ENCODE peak calls at places on chromosome 11, in six cellular contexts. E is Kasumi-1; D is WTC11; G is stimulated activated effector memory CD8-positive, alpha-beta T cell treated with anti-CD3 and anti-CD28 coated beads, Interleukin-12 subunit alpha, Interleukin-12 subunit beta, amount 100 ng/mL, for 72 hours; Y is brain microvascular endothelial cell; N is GF-D8. I is an unnamed sample.

GRCh38 chr11:120912504-120912903 is 111.4 kb upstream of the TBCEL start:
- DNase-seq in G (no peak), D (no peak), Y (peak), N (peak), E (peak), I (peak)

GRCh38 chr11:101445761-101446160 is 138.0 kb downstream of the TRPC6 start:
- DNase-seq in Y (no peak), E (no peak), N (no peak), G (no peak), D (no peak), I (no peak)

GRCh38 chr11:60370811-60371297 is 7.5 kb upstream of the MS4A7 start:
- DNase-seq in E (no peak), Y (peak), G (no peak), D (no peak), N (no peak), I (no peak)

GRCh38 chr11:65625628-65626342 is 10.2 kb downstream of the PCNX3 start:
- DNase-seq in N (peak), D (peak), Y (no peak), E (peak), G (peak), I (peak)

GRCh38 chr11:117519170-117519569 is 191.5 kb downstream of the CEP164 start:
- DNase-seq in N (no peak), G (no peak), E (no peak), Y (no peak), D (no peak), I (no peak)

GRCh38 chr11:12693485-12694181 is 19.4 kb downstream of the TEAD1 start:
- DNase-seq in D (no peak), E (peak), Y (peak), G (no peak), N (no peak), I (peak)

GRCh38 chr11:65428578-65429068 is 6.0 kb downstream of the NEAT1 start:
- DNase-seq in G (no peak), Y (no peak), N (no peak), D (no peak), E (no peak), I (no peak)

GRCh38 chr11:60860943-60861342 is 5.2 kb upstream of the PTGDR2 start:
- DNase-seq in E (no peak), D (no peak), N (no peak), G (no peak), Y (no peak), I (no peak)

GRCh38 chr11:7004482-7004881 is 15.7 kb downstream of the ZNF214 start:
- DNase-seq in G (no peak), D (no peak), E (no peak), Y (peak), N (no peak), I (peak)